ENCODE peak calls at places on chromosomes 11 and 22, in ten cellular contexts. One of them, this sample, is unnamed.

GRCh38 chr11:85685131-85685819 is 720 bp downstream of the CCDC89 start:
- DNase-seq in B cell: no peak
- DNase-seq in activated CD8-positive, alpha-beta memory T cell treated with anti-CD3 and anti-CD28 coated beads, Interleukin-2, amount 10 ng/mL, durations not matched to agents 7 days and 5 days: no peak
- DNase-seq in HTR-8/SVneo: no peak
- DNase-seq in C1 segment of cervical spinal cord: peak
- DNase-seq in AG10803: peak
- DNase-seq in nephron progenitor cell: no peak
- DNase-seq in HAP-1: no peak
- DNase-seq in stimulated activated CD8-positive, alpha-beta memory T cell treated with anti-CD3 and anti-CD28 coated beads, Interleukin-15, amount 100 ng/mL, for 24 hours: no peak
- DNase-seq in posterior vena cava: peak
- DNase-seq in this sample: no peak

GRCh38 chr11:43504316-43504950 is 145.7 kb downstream of the TTC17 start:
- DNase-seq in posterior vena cava: no peak
- DNase-seq in B cell: no peak
- DNase-seq in HTR-8/SVneo: peak
- DNase-seq in stimulated activated CD8-positive, alpha-beta memory T cell treated with anti-CD3 and anti-CD28 coated beads, Interleukin-15, amount 100 ng/mL, for 24 hours: no peak
- DNase-seq in nephron progenitor cell: peak
- DNase-seq in C1 segment of cervical spinal cord: no peak
- DNase-seq in activated CD8-positive, alpha-beta memory T cell treated with anti-CD3 and anti-CD28 coated beads, Interleukin-2, amount 10 ng/mL, durations not matched to agents 7 days and 5 days: peak
- DNase-seq in HAP-1: peak
- DNase-seq in AG10803: peak
- DNase-seq in this sample: no peak

GRCh38 chr22:37716708-37717107 is 19.9 kb downstream of the TRIOBP start:
- DNase-seq in C1 segment of cervical spinal cord: no peak
- DNase-seq in nephron progenitor cell: no peak
- DNase-seq in AG10803: peak
- DNase-seq in activated CD8-positive, alpha-beta memory T cell treated with anti-CD3 and anti-CD28 coated beads, Interleukin-2, amount 10 ng/mL, durations not matched to agents 7 days and 5 days: no peak
- DNase-seq in B cell: no peak
- DNase-seq in stimulated activated CD8-positive, alpha-beta memory T cell treated with anti-CD3 and anti-CD28 coated beads, Interleukin-15, amount 100 ng/mL, for 24 hours: no peak
- DNase-seq in HAP-1: no peak
- DNase-seq in HTR-8/SVneo: no peak
- DNase-seq in posterior vena cava: no peak
- DNase-seq in this sample: no peak

GRCh38 chr11:76023408-76024068 is 182.8 kb downstream of the WNT11 start:
- DNase-seq in HTR-8/SVneo: no peak
- DNase-seq in stimulated activated CD8-positive, alpha-beta memory T cell treated with anti-CD3 and anti-CD28 coated beads, Interleukin-15, amount 100 ng/mL, for 24 hours: no peak
- DNase-seq in HAP-1: no peak
- DNase-seq in AG10803: no peak
- DNase-seq in C1 segment of cervical spinal cord: no peak
- DNase-seq in nephron progenitor cell: no peak
- DNase-seq in posterior vena cava: no peak
- DNase-seq in B cell: no peak
- DNase-seq in activated CD8-positive, alpha-beta memory T cell treated with anti-CD3 and anti-CD28 coated beads, Interleukin-2, amount 10 ng/mL, durations not matched to agents 7 days and 5 days: no peak
- DNase-seq in this sample: no peak

GRCh38 chr11:28835317-28835716 is 727.1 kb downstream of the METTL15 start:
- DNase-seq in HAP-1: no peak
- DNase-seq in nephron progenitor cell: no peak
- DNase-seq in stimulated activated CD8-positive, alpha-beta memory T cell treated with anti-CD3 and anti-CD28 coated beads, Interleukin-15, amount 100 ng/mL, for 24 hours: no peak
- DNase-seq in activated CD8-positive, alpha-beta memory T cell treated with anti-CD3 and anti-CD28 coated beads, Interleukin-2, amount 10 ng/mL, durations not matched to agents 7 days and 5 days: no peak
- DNase-seq in AG10803: no peak
- DNase-seq in C1 segment of cervical spinal cord: no peak
- DNase-seq in HTR-8/SVneo: no peak
- DNase-seq in posterior vena cava: no peak
- DNase-seq in B cell: no peak
- DNase-seq in this sample: no peak

GRCh38 chr11:38461751-38462150 is 1863.7 kb upstream of the RAG2 start:
- DNase-seq in activated CD8-positive, alpha-beta memory T cell treated with anti-CD3 and anti-CD28 coated beads, Interleukin-2, amount 10 ng/mL, durations not matched to agents 7 days and 5 days: no peak
- DNase-seq in HAP-1: no peak
- DNase-seq in nephron progenitor cell: no peak
- DNase-seq in AG10803: no peak
- DNase-seq in posterior vena cava: no peak
- DNase-seq in B cell: no peak
- DNase-seq in HTR-8/SVneo: no peak
- DNase-seq in stimulated activated CD8-positive, alpha-beta memory T cell treated with anti-CD3 and anti-CD28 coated beads, Interleukin-15, amount 100 ng/mL, for 24 hours: no peak
- DNase-seq in C1 segment of cervical spinal cord: no peak
- DNase-seq in this sample: no peak

GRCh38 chr11:88390254-88390653 is 52.7 kb upstream of the CTSC start:
- DNase-seq in AG10803: no peak
- DNase-seq in posterior vena cava: no peak
- DNase-seq in activated CD8-positive, alpha-beta memory T cell treated with anti-CD3 and anti-CD28 coated beads, Interleukin-2, amount 10 ng/mL, durations not matched to agents 7 days and 5 days: no peak
- DNase-seq in HTR-8/SVneo: no peak
- DNase-seq in stimulated activated CD8-positive, alpha-beta memory T cell treated with anti-CD3 and anti-CD28 coated beads, Interleukin-15, amount 100 ng/mL, for 24 hours: no peak
- DNase-seq in B cell: no peak
- DNase-seq in C1 segment of cervical spinal cord: no peak
- DNase-seq in HAP-1: no peak
- DNase-seq in nephron progenitor cell: no peak
- DNase-seq in this sample: no peak

GRCh38 chr22:48335442-48336139 is 1492.1 kb downstream of the BRD1 start:
- DNase-seq in activated CD8-positive, alpha-beta memory T cell treated with anti-CD3 and anti-CD28 coated beads, Interleukin-2, amount 10 ng/mL, durations not matched to agents 7 days and 5 days: no peak
- DNase-seq in B cell: no peak
- DNase-seq in HTR-8/SVneo: no peak
- DNase-seq in C1 segment of cervical spinal cord: no peak
- DNase-seq in HAP-1: no peak
- DNase-seq in nephron progenitor cell: no peak
- DNase-seq in posterior vena cava: no peak
- DNase-seq in AG10803: peak
- DNase-seq in stimulated activated CD8-positive, alpha-beta memory T cell treated with anti-CD3 and anti-CD28 coated beads, Interleukin-15, amount 100 ng/mL, for 24 hours: no peak
- DNase-seq in this sample: no peak

GRCh38 chr22:33922268-33922667 is 2.0 kb upstream of the LARGE1 start:
- DNase-seq in AG10803: no peak
- DNase-seq in nephron progenitor cell: peak
- DNase-seq in stimulated activated CD8-positive, alpha-beta memory T cell treated with anti-CD3 and anti-CD28 coated beads, Interleukin-15, amount 100 ng/mL, for 24 hours: no peak
- DNase-seq in B cell: peak
- DNase-seq in HTR-8/SVneo: no peak
- DNase-seq in HAP-1: peak
- DNase-seq in C1 segment of cervical spinal cord: peak
- DNase-seq in activated CD8-positive, alpha-beta memory T cell treated with anti-CD3 and anti-CD28 coated beads, Interleukin-2, amount 10 ng/mL, durations not matched to agents 7 days and 5 days: no peak
- DNase-seq in posterior vena cava: peak
- DNase-seq in this sample: no peak

GRCh38 chr11:16607675-16608644 is 130.5 kb upstream of the C11orf58 start:
- DNase-seq in posterior vena cava: peak
- DNase-seq in AG10803: peak
- DNase-seq in C1 segment of cervical spinal cord: peak
- DNase-seq in HTR-8/SVneo: no peak
- DNase-seq in B cell: no peak
- DNase-seq in stimulated activated CD8-positive, alpha-beta memory T cell treated with anti-CD3 and anti-CD28 coated beads, Interleukin-15, amount 100 ng/mL, for 24 hours: no peak
- DNase-seq in nephron progenitor cell: peak
- DNase-seq in HAP-1: peak
- DNase-seq in activated CD8-positive, alpha-beta memory T cell treated with anti-CD3 and anti-CD28 coated beads, Interleukin-2, amount 10 ng/mL, durations not matched to agents 7 days and 5 days: no peak
- DNase-seq in this sample: no peak

GRCh38 chr11:61266602-61267001 is 25.6 kb downstream of the PGA5 start:
- DNase-seq in posterior vena cava: no peak
- DNase-seq in AG10803: peak
- DNase-seq in nephron progenitor cell: no peak
- DNase-seq in B cell: no peak
- DNase-seq in HTR-8/SVneo: no peak
- DNase-seq in activated CD8-positive, alpha-beta memory T cell treated with anti-CD3 and anti-CD28 coated beads, Interleukin-2, amount 10 ng/mL, durations not matched to agents 7 days and 5 days: no peak
- DNase-seq in stimulated activated CD8-positive, alpha-beta memory T cell treated with anti-CD3 and anti-CD28 coated beads, Interleukin-15, amount 100 ng/mL, for 24 hours: no peak
- DNase-seq in HAP-1: peak
- DNase-seq in C1 segment of cervical spinal cord: no peak
- DNase-seq in this sample: no peak

GRCh38 chr11:119918356-119918755 is 189.4 kb upstream of the NECTIN1 start:
- DNase-seq in B cell: no peak
- DNase-seq in C1 segment of cervical spinal cord: no peak
- DNase-seq in AG10803: no peak
- DNase-seq in stimulated activated CD8-positive, alpha-beta memory T cell treated with anti-CD3 and anti-CD28 coated beads, Interleukin-15, amount 100 ng/mL, for 24 hours: no peak
- DNase-seq in HAP-1: no peak
- DNase-seq in HTR-8/SVneo: no peak
- DNase-seq in activated CD8-positive, alpha-beta memory T cell treated with anti-CD3 and anti-CD28 coated beads, Interleukin-2, amount 10 ng/mL, durations not matched to agents 7 days and 5 days: no peak
- DNase-seq in nephron progenitor cell: no peak
- DNase-seq in posterior vena cava: peak
- DNase-seq in this sample: no peak

GRCh38 chr11:104333977-104334376 is 170.0 kb upstream of the PDGFD start:
- DNase-seq in C1 segment of cervical spinal cord: no peak
- DNase-seq in HTR-8/SVneo: no peak
- DNase-seq in AG10803: no peak
- DNase-seq in nephron progenitor cell: no peak
- DNase-seq in activated CD8-positive, alpha-beta memory T cell treated with anti-CD3 and anti-CD28 coated beads, Interleukin-2, amount 10 ng/mL, durations not matched to agents 7 days and 5 days: no peak
- DNase-seq in B cell: peak
- DNase-seq in posterior vena cava: no peak
- DNase-seq in stimulated activated CD8-positive, alpha-beta memory T cell treated with anti-CD3 and anti-CD28 coated beads, Interleukin-15, amount 100 ng/mL, for 24 hours: no peak
- DNase-seq in HAP-1: peak
- DNase-seq in this sample: no peak

GRCh38 chr11:71946144-71946571 is 17.3 kb downstream of the RNF121 start:
- DNase-seq in HAP-1: no peak
- DNase-seq in HTR-8/SVneo: no peak
- DNase-seq in posterior vena cava: no peak
- DNase-seq in activated CD8-positive, alpha-beta memory T cell treated with anti-CD3 and anti-CD28 coated beads, Interleukin-2, amount 10 ng/mL, durations not matched to agents 7 days and 5 days: no peak
- DNase-seq in AG10803: peak
- DNase-seq in B cell: no peak
- DNase-seq in stimulated activated CD8-positive, alpha-beta memory T cell treated with anti-CD3 and anti-CD28 coated beads, Interleukin-15, amount 100 ng/mL, for 24 hours: no peak
- DNase-seq in C1 segment of cervical spinal cord: no peak
- DNase-seq in nephron progenitor cell: no peak
- DNase-seq in this sample: no peak

GRCh38 chr22:29479417-29480261 is at the start of gene NEFH:
- DNase-seq in activated CD8-positive, alpha-beta memory T cell treated with anti-CD3 and anti-CD28 coated beads, Interleukin-2, amount 10 ng/mL, durations not matched to agents 7 days and 5 days: no peak
- DNase-seq in C1 segment of cervical spinal cord: no peak
- DNase-seq in B cell: no peak
- DNase-seq in HTR-8/SVneo: no peak
- DNase-seq in HAP-1: no peak
- DNase-seq in posterior vena cava: no peak
- DNase-seq in nephron progenitor cell: peak
- DNase-seq in stimulated activated CD8-positive, alpha-beta memory T cell treated with anti-CD3 and anti-CD28 coated beads, Interleukin-15, amount 100 ng/mL, for 24 hours: no peak
- DNase-seq in AG10803: no peak
- DNase-seq in this sample: no peak

GRCh38 chr22:35997438-35997837 is 31.2 kb downstream of the RBFOX2 start:
- DNase-seq in posterior vena cava: no peak
- DNase-seq in C1 segment of cervical spinal cord: no peak
- DNase-seq in stimulated activated CD8-positive, alpha-beta memory T cell treated with anti-CD3 and anti-CD28 coated beads, Interleukin-15, amount 100 ng/mL, for 24 hours: no peak
- DNase-seq in HAP-1: no peak
- DNase-seq in activated CD8-positive, alpha-beta memory T cell treated with anti-CD3 and anti-CD28 coated beads, Interleukin-2, amount 10 ng/mL, durations not matched to agents 7 days and 5 days: no peak
- DNase-seq in AG10803: no peak
- DNase-seq in nephron progenitor cell: no peak
- DNase-seq in B cell: no peak
- DNase-seq in HTR-8/SVneo: no peak
- DNase-seq in this sample: no peak

GRCh38 chr11:58888579-58888978 is 44.1 kb upstream of the GLYATL2 start:
- DNase-seq in posterior vena cava: no peak
- DNase-seq in C1 segment of cervical spinal cord: no peak
- DNase-seq in B cell: no peak
- DNase-seq in HTR-8/SVneo: no peak
- DNase-seq in AG10803: no peak
- DNase-seq in activated CD8-positive, alpha-beta memory T cell treated with anti-CD3 and anti-CD28 coated beads, Interleukin-2, amount 10 ng/mL, durations not matched to agents 7 days and 5 days: no peak
- DNase-seq in stimulated activated CD8-positive, alpha-beta memory T cell treated with anti-CD3 and anti-CD28 coated beads, Interleukin-15, amount 100 ng/mL, for 24 hours: no peak
- DNase-seq in HAP-1: no peak
- DNase-seq in nephron progenitor cell: no peak
- DNase-seq in this sample: no peak

GRCh38 chr22:26245001-26245400 is 75.7 kb downstream of the SEZ6L start:
- DNase-seq in B cell: no peak
- DNase-seq in HAP-1: no peak
- DNase-seq in nephron progenitor cell: no peak
- DNase-seq in posterior vena cava: no peak
- DNase-seq in AG10803: no peak
- DNase-seq in stimulated activated CD8-positive, alpha-beta memory T cell treated with anti-CD3 and anti-CD28 coated beads, Interleukin-15, amount 100 ng/mL, for 24 hours: no peak
- DNase-seq in C1 segment of cervical spinal cord: no peak
- DNase-seq in HTR-8/SVneo: no peak
- DNase-seq in activated CD8-positive, alpha-beta memory T cell treated with anti-CD3 and anti-CD28 coated beads, Interleukin-2, amount 10 ng/mL, durations not matched to agents 7 days and 5 days: no peak
- DNase-seq in this sample: no peak

GRCh38 chr11:8694137-8694536 is 11.5 kb downstream of the RPL27A start:
- DNase-seq in HAP-1: no peak
- DNase-seq in activated CD8-positive, alpha-beta memory T cell treated with anti-CD3 and anti-CD28 coated beads, Interleukin-2, amount 10 ng/mL, durations not matched to agents 7 days and 5 days: peak
- DNase-seq in B cell: no peak
- DNase-seq in HTR-8/SVneo: no peak
- DNase-seq in stimulated activated CD8-positive, alpha-beta memory T cell treated with anti-CD3 and anti-CD28 coated beads, Interleukin-15, amount 100 ng/mL, for 24 hours: no peak
- DNase-seq in AG10803: no peak
- DNase-seq in posterior vena cava: no peak
- DNase-seq in nephron progenitor cell: no peak
- DNase-seq in C1 segment of cervical spinal cord: no peak
- DNase-seq in this sample: no peak

GRCh38 chr11:127521413-127521812 is 520.8 kb upstream of the KIRREL3 start:
- DNase-seq in nephron progenitor cell: no peak
- DNase-seq in HTR-8/SVneo: no peak
- DNase-seq in AG10803: peak
- DNase-seq in activated CD8-positive, alpha-beta memory T cell treated with anti-CD3 and anti-CD28 coated beads, Interleukin-2, amount 10 ng/mL, durations not matched to agents 7 days and 5 days: no peak
- DNase-seq in stimulated activated CD8-positive, alpha-beta memory T cell treated with anti-CD3 and anti-CD28 coated beads, Interleukin-15, amount 100 ng/mL, for 24 hours: no peak
- DNase-seq in posterior vena cava: no peak
- DNase-seq in B cell: no peak
- DNase-seq in C1 segment of cervical spinal cord: no peak
- DNase-seq in HAP-1: no peak
- DNase-seq in this sample: no peak

GRCh38 chr11:7636350-7636749 is 37.0 kb downstream of the CYB5R2 start:
- DNase-seq in AG10803: no peak
- DNase-seq in HTR-8/SVneo: no peak
- DNase-seq in activated CD8-positive, alpha-beta memory T cell treated with anti-CD3 and anti-CD28 coated beads, Interleukin-2, amount 10 ng/mL, durations not matched to agents 7 days and 5 days: no peak
- DNase-seq in B cell: no peak
- DNase-seq in nephron progenitor cell: no peak
- DNase-seq in stimulated activated CD8-positive, alpha-beta memory T cell treated with anti-CD3 and anti-CD28 coated beads, Interleukin-15, amount 100 ng/mL, for 24 hours: no peak
- DNase-seq in C1 segment of cervical spinal cord: no peak
- DNase-seq in HAP-1: no peak
- DNase-seq in posterior vena cava: no peak
- DNase-seq in this sample: no peak

GRCh38 chr22:17875156-17875555 is 100.9 kb upstream of the BID start:
- DNase-seq in stimulated activated CD8-positive, alpha-beta memory T cell treated with anti-CD3 and anti-CD28 coated beads, Interleukin-15, amount 100 ng/mL, for 24 hours: no peak
- DNase-seq in HTR-8/SVneo: no peak
- DNase-seq in posterior vena cava: no peak
- DNase-seq in nephron progenitor cell: no peak
- DNase-seq in B cell: no peak
- DNase-seq in activated CD8-positive, alpha-beta memory T cell treated with anti-CD3 and anti-CD28 coated beads, Interleukin-2, amount 10 ng/mL, durations not matched to agents 7 days and 5 days: no peak
- DNase-seq in HAP-1: no peak
- DNase-seq in C1 segment of cervical spinal cord: no peak
- DNase-seq in AG10803: no peak
- DNase-seq in this sample: no peak

GRCh38 chr22:31102441-31103081 is 4.8 kb downstream of the SELENOM start:
- DNase-seq in posterior vena cava: peak
- DNase-seq in nephron progenitor cell: no peak
- DNase-seq in HAP-1: no peak
- DNase-seq in C1 segment of cervical spinal cord: no peak
- DNase-seq in B cell: no peak
- DNase-seq in HTR-8/SVneo: peak
- DNase-seq in stimulated activated CD8-positive, alpha-beta memory T cell treated with anti-CD3 and anti-CD28 coated beads, Interleukin-15, amount 100 ng/mL, for 24 hours: no peak
- DNase-seq in AG10803: peak
- DNase-seq in activated CD8-positive, alpha-beta memory T cell treated with anti-CD3 and anti-CD28 coated beads, Interleukin-2, amount 10 ng/mL, durations not matched to agents 7 days and 5 days: no peak
- DNase-seq in this sample: no peak

This sample was measured in LNCaP clone FGC.